ENCODE peak calls at places on chromosomes 5 and 9, in eight cellular contexts. One of them, this sample, is unnamed.

GRCh38 chr5:73218552-73219171 is 45.7 kb downstream of the TMEM174 start:
- DNase-seq in tibial artery: no peak
- DNase-seq in upper lobe of right lung: no peak
- DNase-seq in lower lobe of right lung: no peak
- DNase-seq in AG04449: no peak
- DNase-seq in astrocyte of the spinal cord: peak
- DNase-seq in upper lobe of left lung: no peak
- DNase-seq in lower leg skin: no peak
- DNase-seq in this sample: no peak

GRCh38 chr9:18296702-18297531 is 177.0 kb upstream of the ADAMTSL1 start:
- DNase-seq in tibial artery: no peak
- DNase-seq in upper lobe of right lung: no peak
- DNase-seq in lower lobe of right lung: no peak
- DNase-seq in AG04449: peak
- DNase-seq in astrocyte of the spinal cord: peak
- DNase-seq in upper lobe of left lung: no peak
- DNase-seq in lower leg skin: no peak
- DNase-seq in this sample: no peak

GRCh38 chr9:125650271-125650737 is 56.7 kb downstream of the MAPKAP1 start:
- DNase-seq in tibial artery: no peak
- DNase-seq in upper lobe of right lung: no peak
- DNase-seq in lower lobe of right lung: no peak
- DNase-seq in AG04449: no peak
- DNase-seq in astrocyte of the spinal cord: peak
- DNase-seq in upper lobe of left lung: no peak
- DNase-seq in lower leg skin: no peak
- DNase-seq in this sample: no peak

GRCh38 chr5:126368239-126368812 is 54.9 kb upstream of the GRAMD2B start:
- DNase-seq in tibial artery: no peak
- DNase-seq in upper lobe of right lung: no peak
- DNase-seq in lower lobe of right lung: no peak
- DNase-seq in AG04449: no peak
- DNase-seq in astrocyte of the spinal cord: no peak
- DNase-seq in upper lobe of left lung: no peak
- DNase-seq in lower leg skin: peak
- DNase-seq in this sample: no peak

GRCh38 chr5:134503088-134503936 is 22.2 kb upstream of the JADE2 start:
- DNase-seq in tibial artery: peak
- DNase-seq in upper lobe of right lung: peak
- DNase-seq in lower lobe of right lung: peak
- DNase-seq in AG04449: peak
- DNase-seq in astrocyte of the spinal cord: peak
- DNase-seq in upper lobe of left lung: peak
- DNase-seq in lower leg skin: peak
- DNase-seq in this sample: no peak

GRCh38 chr5:82861705-82862104 is 215.5 kb downstream of the TMEM167A start:
- DNase-seq in tibial artery: peak
- DNase-seq in upper lobe of right lung: no peak
- DNase-seq in lower lobe of right lung: no peak
- DNase-seq in AG04449: no peak
- DNase-seq in astrocyte of the spinal cord: no peak
- DNase-seq in upper lobe of left lung: no peak
- DNase-seq in lower leg skin: peak
- DNase-seq in this sample: no peak

GRCh38 chr9:95098391-95098921 is 219.1 kb downstream of the FANCC start:
- DNase-seq in tibial artery: no peak
- DNase-seq in upper lobe of right lung: no peak
- DNase-seq in lower lobe of right lung: peak
- DNase-seq in AG04449: no peak
- DNase-seq in astrocyte of the spinal cord: no peak
- DNase-seq in upper lobe of left lung: no peak
- DNase-seq in lower leg skin: no peak
- DNase-seq in this sample: no peak

GRCh38 chr5:156783092-156783491 is 67.0 kb upstream of the PPP1R2B start:
- DNase-seq in tibial artery: no peak
- DNase-seq in upper lobe of right lung: no peak
- DNase-seq in lower lobe of right lung: no peak
- DNase-seq in AG04449: no peak
- DNase-seq in astrocyte of the spinal cord: no peak
- DNase-seq in upper lobe of left lung: no peak
- DNase-seq in lower leg skin: no peak
- DNase-seq in this sample: no peak

GRCh38 chr5:115842089-115842881 is 550 bp downstream of the AP3S1 start:
- DNase-seq in tibial artery: peak
- DNase-seq in upper lobe of right lung: no peak
- DNase-seq in lower lobe of right lung: no peak
- DNase-seq in AG04449: no peak
- DNase-seq in astrocyte of the spinal cord: peak
- DNase-seq in upper lobe of left lung: peak
- DNase-seq in lower leg skin: no peak
- DNase-seq in this sample: no peak

GRCh38 chr5:32312194-32312681 is 501 bp downstream of the MTMR12 start:
- DNase-seq in tibial artery: peak
- DNase-seq in upper lobe of right lung: peak
- DNase-seq in lower lobe of right lung: peak
- DNase-seq in AG04449: no peak
- DNase-seq in astrocyte of the spinal cord: peak
- DNase-seq in upper lobe of left lung: peak
- DNase-seq in lower leg skin: no peak
- DNase-seq in this sample: no peak

GRCh38 chr5:18772475-18772874 is 1138.2 kb downstream of the TAF11L14 start:
- DNase-seq in tibial artery: no peak
- DNase-seq in upper lobe of right lung: no peak
- DNase-seq in lower lobe of right lung: no peak
- DNase-seq in AG04449: no peak
- DNase-seq in astrocyte of the spinal cord: peak
- DNase-seq in upper lobe of left lung: no peak
- DNase-seq in lower leg skin: no peak
- DNase-seq in this sample: no peak

GRCh38 chr9:127445851-127446719 is 5.1 kb downstream of the RPL12 start:
- DNase-seq in tibial artery: no peak
- DNase-seq in upper lobe of right lung: no peak
- DNase-seq in lower lobe of right lung: no peak
- DNase-seq in AG04449: no peak
- DNase-seq in astrocyte of the spinal cord: peak
- DNase-seq in upper lobe of left lung: no peak
- DNase-seq in lower leg skin: no peak
- DNase-seq in this sample: no peak

GRCh38 chr5:57665146-57665936 is 182.7 kb upstream of the ACTBL2 start:
- DNase-seq in tibial artery: no peak
- DNase-seq in upper lobe of right lung: no peak
- DNase-seq in lower lobe of right lung: no peak
- DNase-seq in AG04449: no peak
- DNase-seq in astrocyte of the spinal cord: no peak
- DNase-seq in upper lobe of left lung: no peak
- DNase-seq in lower leg skin: no peak
- DNase-seq in this sample: no peak

GRCh38 chr5:8184455-8185063 is 315.6 kb downstream of the MTRR start:
- DNase-seq in tibial artery: no peak
- DNase-seq in upper lobe of right lung: peak
- DNase-seq in lower lobe of right lung: no peak
- DNase-seq in AG04449: no peak
- DNase-seq in astrocyte of the spinal cord: no peak
- DNase-seq in upper lobe of left lung: peak
- DNase-seq in lower leg skin: no peak
- DNase-seq in this sample: no peak

GRCh38 chr9:70696694-70697335 is 282.4 kb upstream of the KLF9 start:
- DNase-seq in tibial artery: no peak
- DNase-seq in upper lobe of right lung: no peak
- DNase-seq in lower lobe of right lung: no peak
- DNase-seq in AG04449: no peak
- DNase-seq in astrocyte of the spinal cord: no peak
- DNase-seq in upper lobe of left lung: no peak
- DNase-seq in lower leg skin: no peak
- DNase-seq in this sample: no peak

DNA sequence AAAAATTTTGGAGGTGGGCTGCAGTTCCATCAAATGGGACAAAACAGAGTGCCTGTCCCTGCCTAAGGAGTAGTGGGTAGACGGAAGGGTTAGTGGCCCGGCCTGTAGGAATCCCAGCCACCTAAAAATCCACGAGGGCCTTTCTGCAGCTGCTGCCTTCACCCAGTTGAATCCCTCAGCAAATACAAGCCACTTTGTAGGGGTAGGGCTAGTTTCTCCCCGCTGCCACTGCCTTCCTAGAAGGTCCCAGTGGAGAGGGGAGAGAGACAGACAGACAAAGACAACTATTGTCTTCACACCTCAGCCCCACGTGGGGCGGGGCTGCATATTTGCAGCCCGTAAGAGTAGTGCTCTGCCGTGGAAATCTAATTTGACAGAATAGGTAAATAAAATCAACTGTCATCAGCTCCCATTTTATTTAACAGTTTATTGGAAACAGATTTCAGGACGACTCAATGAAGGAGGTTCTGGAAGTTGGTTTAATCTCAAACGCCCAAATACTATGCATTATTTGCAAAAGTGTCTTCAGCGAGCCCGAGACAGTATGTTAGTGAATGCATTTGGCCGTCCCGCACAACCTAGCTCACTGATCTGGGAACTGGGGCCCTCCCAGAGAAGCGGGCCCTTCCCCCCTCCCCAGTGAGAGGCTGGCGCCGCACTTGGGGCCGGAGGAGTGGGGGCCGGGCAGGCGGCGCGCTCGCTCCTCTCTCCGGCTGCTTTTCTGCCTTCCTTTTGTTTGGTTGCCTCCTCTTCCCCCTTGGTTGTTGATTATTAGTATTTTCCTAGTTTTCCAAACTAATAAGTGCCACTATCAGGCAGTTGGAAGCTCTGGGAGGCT is 67.7 kb upstream of the TBCA start:
- DNase-seq in tibial artery: no peak
- DNase-seq in upper lobe of right lung: no peak
- DNase-seq in lower lobe of right lung: no peak
- DNase-seq in AG04449: no peak
- DNase-seq in astrocyte of the spinal cord: no peak
- DNase-seq in upper lobe of left lung: no peak
- DNase-seq in lower leg skin: no peak
- DNase-seq in this sample: no peak
- H3K4me3 ChIP-seq in tibial artery: peak
- H3K4me3 ChIP-seq in upper lobe of right lung: peak
- H3K4me3 ChIP-seq in lower lobe of right lung: peak
- H3K4me3 ChIP-seq in AG04449: peak
- H3K4me3 ChIP-seq in astrocyte of the spinal cord: peak
- H3K4me3 ChIP-seq in upper lobe of left lung: peak
- H3K4me3 ChIP-seq in lower leg skin: no peak
- H3K4me3 ChIP-seq in this sample: peak

DNA sequence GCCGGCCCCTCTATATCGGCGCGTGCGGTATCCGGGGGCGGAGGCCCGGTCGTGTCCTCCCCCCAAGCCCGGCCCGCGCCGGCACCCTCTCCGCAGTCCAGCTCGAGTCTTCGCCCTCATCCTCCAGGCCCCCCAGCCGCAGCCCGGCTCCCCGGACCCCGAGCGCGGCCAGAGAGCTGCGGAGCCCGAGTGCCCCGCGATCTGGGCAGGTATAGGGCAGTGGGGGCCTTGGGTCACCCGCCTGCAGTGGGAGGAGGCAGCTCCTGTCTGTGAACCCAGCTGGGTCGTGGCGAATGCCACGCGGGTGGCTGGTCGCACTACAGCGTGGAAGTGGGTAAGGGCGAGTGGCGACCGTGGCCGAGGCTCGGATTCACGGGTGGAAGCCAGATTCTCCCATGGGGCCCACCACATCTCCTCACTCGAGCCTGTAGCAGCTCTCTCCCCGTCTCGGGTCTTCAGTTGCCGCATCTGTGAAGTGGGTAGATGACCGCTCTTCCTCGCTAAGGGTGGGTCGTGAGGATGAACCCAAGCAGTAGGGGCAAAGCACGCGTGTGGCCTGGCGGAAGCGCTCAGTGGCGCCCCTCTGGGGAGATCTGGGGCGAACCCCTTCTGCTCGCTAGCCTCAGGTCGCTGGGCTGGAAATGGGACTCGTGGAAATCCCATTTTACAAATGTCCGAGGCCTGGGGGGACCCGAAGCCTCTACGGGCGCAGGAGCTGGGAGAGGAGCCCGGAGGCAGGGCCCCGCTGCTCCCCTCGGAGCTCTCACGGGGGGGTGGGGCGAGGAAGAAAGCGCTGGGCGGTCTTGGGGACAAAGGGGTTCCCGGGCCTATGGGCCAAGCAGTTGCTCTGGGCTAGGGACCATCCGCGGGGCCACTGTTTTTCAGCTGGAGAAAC is 1.9 kb downstream of the NR5A1 start:
- DNase-seq in tibial artery: no peak
- DNase-seq in upper lobe of right lung: no peak
- DNase-seq in lower lobe of right lung: peak
- DNase-seq in AG04449: no peak
- DNase-seq in astrocyte of the spinal cord: no peak
- DNase-seq in upper lobe of left lung: no peak
- DNase-seq in lower leg skin: no peak
- DNase-seq in this sample: no peak
- H3K4me3 ChIP-seq in tibial artery: no peak
- H3K4me3 ChIP-seq in upper lobe of right lung: no peak
- H3K4me3 ChIP-seq in lower lobe of right lung: no peak
- H3K4me3 ChIP-seq in AG04449: no peak
- H3K4me3 ChIP-seq in astrocyte of the spinal cord: no peak
- H3K4me3 ChIP-seq in upper lobe of left lung: peak
- H3K4me3 ChIP-seq in lower leg skin: no peak
- H3K4me3 ChIP-seq in this sample: no peak

GRCh38 chr5:93850311-93850710 is 108.9 kb upstream of the POU5F2 start:
- DNase-seq in tibial artery: no peak
- DNase-seq in upper lobe of right lung: no peak
- DNase-seq in lower lobe of right lung: no peak
- DNase-seq in AG04449: no peak
- DNase-seq in astrocyte of the spinal cord: no peak
- DNase-seq in upper lobe of left lung: no peak
- DNase-seq in lower leg skin: no peak
- DNase-seq in this sample: no peak
- H3K4me3 ChIP-seq in tibial artery: no peak
- H3K4me3 ChIP-seq in upper lobe of right lung: no peak
- H3K4me3 ChIP-seq in lower lobe of right lung: no peak
- H3K4me3 ChIP-seq in AG04449: no peak
- H3K4me3 ChIP-seq in astrocyte of the spinal cord: no peak
- H3K4me3 ChIP-seq in upper lobe of left lung: no peak
- H3K4me3 ChIP-seq in lower leg skin: no peak
- H3K4me3 ChIP-seq in this sample: no peak

DNA sequence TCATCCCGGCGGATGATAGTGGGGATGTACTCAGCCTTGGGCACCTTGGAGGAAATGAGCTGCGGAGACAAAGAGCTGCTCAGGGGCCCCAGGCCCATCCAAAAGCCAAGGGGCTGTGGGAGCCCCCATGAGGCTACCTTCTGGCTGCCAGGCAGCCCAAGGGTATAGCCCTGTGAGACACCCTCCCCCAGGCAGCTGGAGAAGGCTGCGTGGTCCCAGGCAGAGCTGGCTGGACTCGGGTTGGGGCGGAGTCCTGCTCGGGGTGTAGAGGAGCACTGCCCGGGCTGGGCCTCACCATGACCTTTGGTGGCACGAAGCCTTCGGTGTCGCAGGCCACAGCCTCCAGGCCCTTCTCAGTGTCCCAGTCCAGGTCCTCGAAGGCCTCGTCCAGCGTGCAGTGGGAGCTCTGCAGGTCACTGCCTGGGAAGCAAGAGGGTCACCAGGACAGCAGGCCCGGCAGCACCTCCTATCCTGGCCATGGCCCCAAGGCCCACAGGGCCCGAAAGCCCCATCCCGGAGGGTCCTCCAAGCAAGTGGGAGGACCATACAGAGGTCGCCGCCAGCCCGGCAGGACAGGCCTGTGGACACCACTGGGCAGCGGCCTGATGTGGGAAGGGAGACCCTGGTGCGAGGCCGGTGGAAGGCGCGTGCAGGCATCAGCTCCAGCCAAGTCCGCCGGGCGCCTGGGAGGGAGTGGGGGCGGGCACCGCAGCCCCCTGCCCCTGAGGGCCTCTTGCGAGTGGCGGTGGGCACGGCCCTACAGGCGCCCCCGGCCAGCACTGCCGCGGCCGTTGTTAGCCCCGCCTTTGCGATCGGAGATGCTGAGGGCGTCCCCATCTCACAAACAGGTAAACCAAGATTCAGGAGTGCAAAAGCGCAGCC is 6.1 kb downstream of the NSMF start:
- DNase-seq in tibial artery: no peak
- DNase-seq in upper lobe of right lung: peak
- DNase-seq in lower lobe of right lung: peak
- DNase-seq in AG04449: no peak
- DNase-seq in astrocyte of the spinal cord: no peak
- DNase-seq in upper lobe of left lung: no peak
- DNase-seq in lower leg skin: no peak
- DNase-seq in this sample: no peak
- H3K4me3 ChIP-seq in tibial artery: no peak
- H3K4me3 ChIP-seq in upper lobe of right lung: peak
- H3K4me3 ChIP-seq in lower lobe of right lung: peak
- H3K4me3 ChIP-seq in AG04449: no peak
- H3K4me3 ChIP-seq in astrocyte of the spinal cord: no peak
- H3K4me3 ChIP-seq in upper lobe of left lung: peak
- H3K4me3 ChIP-seq in lower leg skin: no peak
- H3K4me3 ChIP-seq in this sample: peak

This sample was measured in esophagus squamous epithelium.